ENCODE peak calls at places on chromosomes 1 and 21, in eight cellular contexts. C, A, Y, J, M, E, H and D are unnamed samples. For H3K27me3, the result is how much of the 10 kb centered on the place peaks cover.

GRCh38 chr1:182803846-182804245 is 14.3 kb downstream of the NPL start:
- DNase-seq in A (no peak), E (no peak), H (no peak), Y (no peak), J (no peak), M (no peak), C (no peak), D (no peak)

GRCh38 chr1:227170361-227171166 is 147.7 kb downstream of the CDC42BPA start:
- DNase-seq in E (peak), M (no peak), Y (no peak), J (no peak), H (no peak), C (no peak), A (no peak), D (no peak)

GRCh38 chr1:245831518-245831917 is 675.6 kb downstream of the SMYD3 start:
- DNase-seq in A (no peak), J (no peak), C (no peak), E (no peak), Y (no peak), H (no peak), M (no peak), D (no peak)

GRCh38 chr1:111203681-111204210 is 3.3 kb upstream of the DENND2D start:
- DNase-seq in A (peak), E (no peak), M (no peak), C (peak), J (no peak), H (peak), Y (peak), D (peak)

GRCh38 chr21:29155118-29155932 is 24.9 kb downstream of the MAP3K7CL start:
- DNase-seq in H (peak), Y (no peak), J (no peak), C (peak), A (no peak), M (peak), E (peak), D (peak)

GRCh38 chr1:3073520-3074296 is 4.7 kb downstream of the PRDM16 start:
- DNase-seq in C (no peak), Y (no peak), J (no peak), E (no peak), H (no peak), M (no peak), A (no peak), D (no peak)

GRCh38 chr21:28207776-28208175 is 784.9 kb downstream of the LTN1 start:
- DNase-seq in H (no peak), J (no peak), C (no peak), M (peak), A (no peak), E (peak), Y (no peak), D (no peak)

GRCh38 chr1:181152892-181153633 is 64.6 kb downstream of the IER5 start:
- DNase-seq in H (peak), C (no peak), Y (peak), J (no peak), E (peak), A (peak), M (peak), D (peak)

GRCh38 chr1:225919906-225920305 is 4.1 kb downstream of the PYCR2 start:
- DNase-seq in J (no peak), Y (no peak), A (peak), M (peak), C (peak), H (no peak), E (peak), D (peak)

GRCh38 chr1:41153750-41154274 is 88.3 kb downstream of the SCMH1 start:
- DNase-seq in Y (no peak), E (no peak), H (no peak), M (no peak), C (no peak), A (peak), J (no peak), D (no peak)

GRCh38 chr1:161038523-161039153 is at the start of gene TSTD1:
- DNase-seq in C (peak), H (peak), E (no peak), M (no peak), A (peak), J (no peak), Y (peak), D (peak)

GRCh38 chr1:9670085-9670484 is 18.6 kb downstream of the PIK3CD start:
- DNase-seq in J (no peak), C (no peak), Y (no peak), M (no peak), E (no peak), H (no peak), A (no peak), D (no peak)

GRCh38 chr1:48668339-48668738 is 108.4 kb downstream of the BEND5 start:
- DNase-seq in E (no peak), Y (no peak), H (no peak), C (no peak), A (no peak), J (no peak), M (no peak), D (no peak)

GRCh38 chr1:227900571-227901051 is 47.1 kb downstream of the WNT9A start:
- DNase-seq in J (no peak), A (peak), E (no peak), Y (peak), C (peak), M (no peak), H (no peak), D (no peak)

GRCh38 chr1:34199927-34200326 is 23.2 kb downstream of the C1orf94 start:
- DNase-seq in M (no peak), A (no peak), C (no peak), Y (no peak), H (no peak), J (peak), E (peak), D (peak)

GRCh38 chr1:155975375-155976061 is 2.8 kb downstream of the ARHGEF2 start:
- DNase-seq in E (no peak), C (no peak), J (no peak), H (no peak), A (no peak), Y (no peak), M (no peak), D (no peak)

GRCh38 chr1:97820470-97821188 is 100.2 kb downstream of the DPYD start:
- DNase-seq in M (peak), J (peak), A (no peak), E (peak), C (no peak), H (no peak), Y (no peak), D (no peak)

GRCh38 chr1:214335567-214335966 is 54.6 kb downstream of the SMYD2 start:
- DNase-seq in A (no peak), Y (no peak), H (no peak), E (no peak), J (no peak), C (no peak), M (no peak), D (no peak)

GRCh38 chr1:17718136-17718535 is 37.0 kb upstream of the ACTL8 start:
- DNase-seq in Y (no peak), J (no peak), C (no peak), A (no peak), H (no peak), M (no peak), E (no peak), D (no peak)

GRCh38 chr1:61054636-61055035 is 27.7 kb upstream of the NFIA start:
- DNase-seq in C (no peak), H (no peak), E (no peak), Y (no peak), M (no peak), J (no peak), A (peak), D (no peak)

GRCh38 chr1:17128361-17128760 is 9.1 kb upstream of the PADI2 start:
- DNase-seq in H (no peak), E (peak), M (peak), J (no peak), Y (no peak), A (no peak), C (no peak), D (peak)

GRCh38 chr1:98081951-98082350 is 161.1 kb upstream of the DPYD start:
- DNase-seq in Y (no peak), H (no peak), E (no peak), A (no peak), M (no peak), J (no peak), C (no peak), D (no peak)

GRCh38 chr1:230299148-230300006 is 126.8 kb downstream of the PGBD5 start:
- DNase-seq in E (no peak), C (peak), A (peak), Y (peak), J (peak), H (no peak), M (no peak), D (no peak)

GRCh38 chr1:29251164-29252130 is 15.1 kb downstream of the PTPRU start:
- DNase-seq in A (no peak), C (no peak), E (no peak), Y (peak), H (no peak), J (no peak), M (no peak), D (no peak)

GRCh38 chr21:38355992-38356781 is 99.4 kb downstream of the KCNJ15 start:
- DNase-seq in E (peak), Y (peak), J (peak), A (peak), H (peak), C (peak), M (peak), D (peak)

GRCh38 chr21:39176312-39176711 is 6.9 kb downstream of the PSMG1 start:
- DNase-seq in M (no peak), A (no peak), E (peak), H (no peak), J (no peak), C (no peak), Y (no peak), D (no peak)

GRCh38 chr1:199151634-199152429 is 513.0 kb downstream of the PTPRC start:
- DNase-seq in E (no peak), J (no peak), Y (no peak), H (no peak), M (no peak), A (no peak), C (no peak), D (no peak)

GRCh38 chr1:31423418-31423947 is 10.5 kb downstream of the SERINC2 start:
- DNase-seq in H (no peak), C (no peak), Y (peak), A (peak), J (no peak), E (no peak), M (no peak), D (no peak)

GRCh38 chr21:28196981-28197380 is 795.7 kb downstream of the LTN1 start:
- DNase-seq in A (no peak), J (no peak), C (no peak), M (no peak), Y (no peak), E (no peak), H (no peak), D (no peak)

GRCh38 chr1:198563578-198563977 is 23.1 kb upstream of the ATP6V1G3 start:
- DNase-seq in H (no peak), Y (no peak), M (peak), E (peak), J (no peak), C (no peak), A (no peak), D (no peak)

GRCh38 chr1:117120774-117121588 is 568 bp downstream of the TRIM45 start:
- DNase-seq in H (no peak), C (no peak), Y (no peak), M (no peak), A (no peak), E (peak), J (peak), D (no peak)

GRCh38 chr1:160538985-160539651 is 16.1 kb upstream of the SLAMF6 start:
- DNase-seq in Y (no peak), J (peak), C (no peak), M (no peak), A (peak), H (no peak), E (no peak), D (no peak)

GRCh38 chr1:48109390-48110009 is 112.3 kb upstream of the TRABD2B start:
- DNase-seq in J (peak), A (no peak), Y (no peak), C (no peak), H (no peak), M (peak), E (peak), D (no peak)

GRCh38 chr1:154869351-154870116 is 547 bp downstream of the KCNN3 start:
- DNase-seq in C (no peak), J (no peak), Y (no peak), M (peak), A (peak), H (peak), E (peak), D (peak)

DNA sequence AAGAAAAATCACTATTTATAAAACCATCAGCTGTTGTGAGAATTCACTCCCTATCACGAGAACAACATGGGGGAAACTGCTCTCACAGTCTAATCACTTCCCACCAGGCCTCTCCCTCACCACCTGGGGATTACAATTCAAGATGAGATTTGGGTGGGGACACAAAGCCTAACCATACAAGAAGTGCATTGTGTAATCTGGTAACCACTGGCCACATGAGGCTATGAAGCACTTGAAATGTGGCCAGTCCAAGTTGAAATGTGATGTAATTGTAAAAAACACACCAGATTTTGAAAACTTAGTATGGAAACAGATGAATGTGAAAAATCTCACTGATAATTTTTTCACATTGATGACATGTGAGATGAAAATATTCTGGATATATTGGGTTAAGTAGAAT is 293.8 kb downstream of the TTLL7 start:
- DNase-seq in A (no peak), Y (no peak), M (no peak), H (no peak), C (no peak), E (no peak), J (no peak), D (no peak)
- TF ChIP-seq CTCF in A (no peak), Y (no peak), M (no peak), H (no peak), C (no peak), E (no peak), J (no peak), D (no peak)

DNA sequence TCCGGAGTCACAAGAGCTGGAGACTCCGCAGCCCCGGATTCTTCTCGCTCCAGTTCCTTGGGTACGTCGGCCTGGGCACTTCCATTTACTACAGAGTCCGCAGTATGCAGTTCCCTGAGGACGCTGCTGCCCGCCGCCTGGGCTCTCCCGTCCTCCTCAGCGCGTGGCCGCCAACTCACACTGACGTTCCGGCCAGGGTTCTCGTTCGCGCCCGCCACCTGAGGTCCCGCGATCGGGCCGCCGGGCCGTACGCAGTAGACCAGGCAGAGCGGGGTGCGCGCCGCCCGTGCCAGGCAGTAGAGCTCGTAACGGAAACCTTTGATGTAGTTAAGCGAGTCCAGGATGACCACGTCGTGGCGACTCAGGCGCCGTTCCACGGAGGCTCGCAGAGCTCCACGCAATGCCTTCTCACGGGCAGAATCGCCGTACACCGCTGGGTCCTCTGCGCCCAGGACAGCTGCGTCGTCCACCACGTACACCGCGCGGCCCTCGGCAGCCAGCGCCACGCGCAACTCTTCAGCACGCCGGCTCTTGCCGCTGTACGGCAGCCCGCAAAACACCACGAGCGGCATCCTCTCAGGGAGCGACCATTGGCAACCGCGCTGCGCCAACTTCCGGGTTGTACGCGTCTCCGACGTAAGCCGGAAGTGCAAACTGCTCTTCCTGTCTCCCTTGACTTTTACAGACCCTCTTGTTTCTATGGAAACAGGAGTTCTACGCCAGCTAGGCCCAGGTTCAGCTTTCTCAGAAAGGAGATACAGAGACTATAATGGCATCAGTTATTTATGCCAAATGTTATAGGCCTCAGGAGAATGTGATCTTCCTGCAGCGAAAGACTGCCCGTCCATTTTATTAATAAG is at the start of gene KTI12:
- DNase-seq in J (peak), C (peak), A (peak), H (peak), M (peak), E (peak), Y (peak), D (peak)
- TF ChIP-seq POLR2A in J (peak), C (peak), A (peak), H (peak), M (peak), E (peak), Y (no peak), D (peak)

GRCh38 chr1:36821386-36821785 is 212.9 kb downstream of the GRIK3 start:
- DNase-seq in E (no peak), M (no peak), A (no peak), C (no peak), J (no peak), Y (peak), H (no peak), D (no peak)
- H3K27me3 ChIP-seq in E (under half), M (under half), A (under half), C (under half), J (under half), Y (under half), H (under half), D (under half)

GRCh38 chr1:202238914-202239313 is 45.3 kb downstream of the LGR6 start:
- DNase-seq in J (no peak), E (no peak), M (no peak), C (peak), A (peak), H (no peak), Y (peak), D (no peak)

GRCh38 chr1:202234331-202235002 is 40.9 kb downstream of the LGR6 start:
- DNase-seq in H (no peak), C (no peak), Y (no peak), M (no peak), J (peak), E (peak), A (no peak), D (no peak)

GRCh38 chr1:202235856-202236837 is 42.5 kb downstream of the LGR6 start:
- DNase-seq in E (peak), Y (peak), H (peak), M (peak), A (peak), J (peak), C (no peak), D (peak)

GRCh38 chr1:202235003-202235660 is 41.5 kb downstream of the LGR6 start:
- DNase-seq in A (no peak), H (no peak), M (no peak), J (no peak), C (no peak), Y (peak), E (no peak), D (no peak)

DNA sequence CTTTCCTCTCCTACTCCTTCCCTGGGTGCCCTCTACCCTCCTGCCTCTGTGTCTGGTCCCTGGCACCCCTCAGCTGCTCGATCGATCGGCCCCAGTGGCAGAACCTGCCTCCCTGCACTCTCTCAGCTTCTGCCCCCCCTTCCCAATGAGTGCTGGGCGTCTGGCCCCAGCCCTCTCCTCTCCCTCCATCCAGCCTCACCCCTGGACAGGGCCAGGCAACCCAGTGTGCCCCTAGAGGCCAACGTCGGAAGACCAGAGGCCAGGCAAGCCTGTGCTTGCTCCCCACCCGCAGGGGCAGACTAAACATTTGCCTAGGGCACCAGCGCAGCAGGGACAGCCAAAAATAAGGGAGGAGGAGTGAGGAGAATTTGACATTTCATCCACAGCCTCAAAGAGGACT is 43.5 kb downstream of the LGR6 start:
- DNase-seq in A (peak), J (peak), M (peak), E (peak), Y (peak), H (no peak), C (peak), D (no peak)
- TF ChIP-seq CTCF in A (peak), J (peak), M (peak), E (peak), Y (peak), H (peak), C (peak), D (no peak)

GRCh38 chr21:44490816-44491215 is 35.5 kb downstream of the LRRC3 start:
- DNase-seq in J (no peak), H (no peak), M (no peak), Y (peak), E (no peak), A (no peak), C (no peak), D (no peak)

GRCh38 chr21:44494956-44495355 is 39.6 kb downstream of the LRRC3 start:
- DNase-seq in Y (peak), J (no peak), M (no peak), E (no peak), A (no peak), C (no peak), H (no peak), D (no peak)

GRCh38 chr21:44494418-44494817 is 39.1 kb downstream of the LRRC3 start:
- DNase-seq in A (no peak), E (no peak), H (no peak), J (no peak), M (no peak), Y (peak), C (no peak), D (no peak)

GRCh38 chr21:44490405-44490804 is 35.1 kb downstream of the LRRC3 start:
- DNase-seq in E (no peak), Y (peak), H (no peak), A (no peak), C (no peak), J (no peak), M (no peak), D (no peak)

DNA sequence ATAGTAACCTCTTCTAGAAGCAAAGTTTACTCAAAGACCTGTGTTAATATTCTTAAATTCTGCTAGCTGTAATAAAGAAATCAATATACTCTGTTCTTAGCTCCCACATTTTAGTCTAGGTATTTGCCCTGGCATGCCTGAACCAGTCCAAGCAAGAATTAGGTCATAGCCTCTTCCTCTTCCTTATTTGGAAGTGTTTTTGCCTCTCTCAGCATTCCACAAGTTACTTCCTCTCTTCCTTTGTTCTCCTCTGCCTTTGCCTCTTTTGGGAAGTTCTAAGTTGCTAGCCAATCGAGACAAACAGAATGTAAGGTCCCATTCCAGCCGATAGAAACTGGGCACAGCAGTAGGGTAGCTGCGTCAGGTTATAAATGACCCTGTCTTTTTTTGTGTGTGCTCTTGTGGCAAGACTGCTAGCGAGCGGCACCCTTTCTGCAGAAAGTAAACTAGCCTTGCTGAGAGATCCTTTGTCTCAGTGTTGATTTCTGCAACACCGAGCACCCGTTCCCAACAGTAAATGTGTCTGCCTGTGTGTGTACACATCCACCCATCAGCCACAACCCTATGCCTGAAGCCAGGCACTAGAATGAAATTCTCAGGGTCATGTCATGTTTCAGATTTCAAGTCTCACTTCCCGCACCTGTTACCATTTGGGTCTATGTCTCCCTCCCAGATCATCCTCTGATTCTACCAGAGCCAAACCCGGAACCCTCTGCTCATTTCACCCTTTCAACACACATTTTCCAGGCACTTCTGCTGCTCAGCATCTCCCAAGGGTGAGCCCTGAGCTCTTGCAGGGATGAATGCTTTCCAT is 37.5 kb downstream of the LRRC3 start:
- DNase-seq in E (no peak), A (no peak), M (no peak), J (no peak), C (no peak), Y (no peak), H (no peak), D (no peak)
- TF ChIP-seq POLR2A in E (no peak), A (no peak), M (no peak), J (no peak), C (no peak), Y (no peak), H (no peak), D (no peak)